ENCODE peak calls at places on chromosomes 11 and 22, in eight cellular contexts. A is pancreas; Z is A549; J is transverse colon; O is cardiac muscle cell; H is fibroblast of lung; S is uterus; U is CD4-positive, alpha-beta T cell. X is an unnamed sample.
A peak's percentile ranks its signal among the peaks of the same experiment; 100 is the strongest.

GRCh38 chr22:42949159-42949558 is 65.8 kb downstream of the PACSIN2 start:
- DNase-seq in J (no peak), H (peak; percentile 74), S (no peak), U (no peak), Z (no peak), O (no peak), A (no peak), X (no peak)

GRCh38 chr11:100687630-100688395 is 725 bp downstream of the ARHGAP42 start:
- DNase-seq in O (peak; percentile 81), A (no peak), H (peak; percentile 87), J (peak; percentile 65), U (no peak), S (peak; percentile 61), Z (peak; percentile 60), X (peak; percentile 79)

GRCh38 chr11:71364176-71364671 is 84.0 kb downstream of the DHCR7 start:
- DNase-seq in Z (no peak), H (no peak), U (no peak), A (no peak), O (no peak), J (no peak), S (no peak), X (no peak)

GRCh38 chr22:19608114-19608494 is 83.9 kb upstream of the CLDN5 start:
- DNase-seq in A (no peak), H (no peak), S (no peak), O (no peak), Z (no peak), J (no peak), U (no peak), X (no peak)

GRCh38 chr11:122897606-122898210 is 15.1 kb downstream of the JHY start:
- DNase-seq in O (no peak), S (no peak), J (no peak), Z (no peak), H (peak; percentile 25), A (no peak), U (no peak), X (no peak)

GRCh38 chr11:19711911-19712280 is 741 bp upstream of the NAV2 start:
- DNase-seq in O (no peak), H (no peak), A (no peak), U (no peak), J (peak; percentile 30), S (no peak), Z (no peak), X (no peak)

GRCh38 chr11:61022311-61023085 is 51.0 kb downstream of the CD6 start:
- DNase-seq in O (no peak), Z (no peak), S (no peak), A (no peak), J (no peak), U (no peak), H (no peak), X (no peak)

GRCh38 chr11:88327462-88328143 is 9.9 kb downstream of the CTSC start:
- DNase-seq in Z (no peak), S (no peak), J (no peak), U (no peak), A (no peak), H (no peak), O (no peak), X (no peak)

GRCh38 chr11:114340311-114341131 is 44.3 kb downstream of the NNMT start:
- DNase-seq in A (peak; percentile 54), O (peak; percentile 75), S (peak; percentile 54), U (no peak), Z (peak; percentile 16), H (peak; percentile 85), J (peak; percentile 37), X (no peak)

GRCh38 chr11:63609536-63609935 is 4.7 kb downstream of the PLAAT3 start:
- DNase-seq in J (peak; percentile 59), H (no peak), A (no peak), O (no peak), U (no peak), S (no peak), Z (no peak), X (peak; percentile 66)

GRCh38 chr11:8267831-8268529 is 4.3 kb upstream of the LMO1 start:
- DNase-seq in S (peak; percentile 9), Z (peak; percentile 67), O (peak; percentile 35), J (no peak), A (peak; percentile 75), U (no peak), H (no peak), X (no peak)

GRCh38 chr11:134573857-134574256 is 161.8 kb upstream of the B3GAT1 start:
- DNase-seq in J (no peak), S (no peak), A (no peak), U (no peak), H (no peak), O (no peak), Z (no peak), X (peak; percentile 54)

GRCh38 chr11:73971175-73971719 is 11.4 kb downstream of the UCP2 start:
- DNase-seq in S (no peak), O (no peak), J (no peak), H (no peak), Z (no peak), A (peak; percentile 20), U (no peak), X (no peak)

GRCh38 chr11:67999201-67999629 is 4.7 kb downstream of the UNC93B1 start:
- DNase-seq in A (no peak), J (no peak), H (no peak), S (no peak), O (no peak), U (no peak), Z (no peak), X (peak; percentile 70)

DNA sequence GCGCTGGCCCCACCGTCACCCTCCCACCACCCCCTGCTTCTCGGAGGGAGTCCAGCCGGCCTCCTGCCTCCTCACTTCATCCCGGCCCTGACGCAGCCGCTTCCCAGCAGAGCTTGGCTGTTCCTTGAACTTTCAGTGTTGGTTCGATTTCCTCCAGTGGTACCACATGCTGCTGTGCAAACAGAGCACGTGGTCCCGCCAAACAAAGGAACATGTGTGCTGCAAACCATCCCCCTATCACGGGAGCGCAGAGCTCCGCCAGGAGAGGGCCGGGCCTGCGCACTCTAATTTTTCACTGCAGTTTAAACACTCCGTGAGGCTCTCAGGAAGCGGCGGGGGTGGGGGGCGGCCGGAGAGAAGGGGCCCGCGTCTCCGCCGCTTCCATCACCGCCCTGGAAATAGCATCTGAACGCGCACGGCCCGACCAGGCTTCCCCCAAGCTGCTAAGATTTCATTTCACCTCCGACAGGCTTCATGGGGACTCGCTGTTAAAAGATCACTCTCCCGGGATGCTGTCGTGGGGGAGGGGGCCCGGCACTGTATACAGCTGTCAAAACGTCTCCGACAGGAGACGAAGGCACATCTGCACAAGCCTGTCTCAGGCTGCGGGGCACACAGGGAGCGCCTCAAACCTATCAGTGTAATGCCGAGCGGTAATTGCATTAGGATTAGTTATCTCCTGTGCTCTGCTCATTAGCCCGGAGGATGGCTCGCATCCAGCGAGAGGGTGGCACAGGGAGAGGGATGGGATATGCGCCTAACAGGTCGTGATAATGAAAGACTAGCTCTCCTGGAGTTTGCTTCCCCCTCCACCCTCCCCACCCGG is 269.9 kb upstream of the SORL1-AS1 start:
- DNase-seq in J (peak; percentile 47), S (peak; percentile 74), O (peak; percentile 80), Z (no peak), H (peak; percentile 99), U (no peak), A (peak; percentile 70), X (peak; percentile 91)
- TF ChIP-seq CTCF in J (no peak), S (no peak), O (peak; percentile 24), Z (no peak), H (peak; percentile 9), U (no peak), A (no peak), X (no peak)

GRCh38 chr11:125568970-125569912 is at the start of gene EI24:
- DNase-seq in J (peak; percentile 93), S (peak; percentile 86), Z (peak; percentile 65), H (peak; percentile 92), U (peak; percentile 76), O (peak; percentile 97), A (peak; percentile 95), X (peak; percentile 92)
- H3K27ac ChIP-seq in J (peak within 1 kb of the TSS; percentile 87), S (peak within 1 kb of the TSS; percentile 74), Z (peak within 1 kb of the TSS; percentile 100), H (peak within 1 kb of the TSS; percentile 88), U (peak within 1 kb of the TSS; percentile 68), O (peak within 1 kb of the TSS; percentile 73), A (peak within 1 kb of the TSS; percentile 85), X (peak within 1 kb of the TSS; percentile 78)

GRCh38 chr11:69658606-69659450 is 16.3 kb downstream of the LTO1 start:
- DNase-seq in U (no peak), J (no peak), O (no peak), S (no peak), H (no peak), Z (no peak), A (peak; percentile 31), X (no peak)

GRCh38 chr11:69656536-69657455 is 15.8 kb downstream of the CCND1 start:
- DNase-seq in U (no peak), O (no peak), J (no peak), A (peak; percentile 43), S (no peak), Z (no peak), H (no peak), X (no peak)

GRCh38 chr11:69659591-69659990 is 15.6 kb downstream of the LTO1 start:
- DNase-seq in Z (no peak), J (no peak), O (no peak), H (no peak), A (peak; percentile 26), U (no peak), S (no peak), X (no peak)

GRCh38 chr11:69657456-69657910 is 16.5 kb downstream of the CCND1 start:
- DNase-seq in Z (no peak), J (no peak), S (no peak), H (no peak), A (peak; percentile 31), O (no peak), U (no peak), X (no peak)

GRCh38 chr11:69657911-69658605 is 17.1 kb downstream of the LTO1 start:
- DNase-seq in J (no peak), A (peak; percentile 49), Z (no peak), H (no peak), U (no peak), S (no peak), O (peak; percentile 86), X (no peak)
- TF ChIP-seq CTCF in J (no peak), A (no peak), Z (no peak), H (no peak), U (no peak), S (no peak), O (no peak), X (no peak)

DNA sequence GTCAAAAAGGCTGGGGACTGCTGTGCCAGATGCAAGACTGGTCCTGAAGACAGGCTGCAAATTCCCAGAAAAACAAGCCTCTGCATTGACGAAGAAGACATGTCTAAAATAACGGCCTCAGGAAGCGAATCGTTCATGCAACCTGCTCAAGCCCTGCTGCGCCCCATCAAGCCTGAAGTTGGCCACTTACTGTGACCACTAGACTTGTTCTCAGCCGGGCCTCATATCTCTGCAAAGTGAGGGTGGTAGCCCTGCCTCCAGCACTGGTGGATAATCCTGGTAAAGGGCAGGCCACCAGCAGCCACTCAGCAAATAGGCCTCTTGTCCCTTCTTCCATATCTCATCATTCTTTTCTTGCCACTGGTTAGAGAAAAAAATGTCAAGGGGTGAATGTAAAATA is 11.8 kb downstream of the LTO1 start:
- DNase-seq in U (no peak), Z (no peak), J (no peak), O (no peak), S (no peak), H (no peak), A (peak; percentile 20), X (no peak)
- H3K27ac ChIP-seq in U (no peak overlapping the region), Z (no peak overlapping the region), J (no peak overlapping the region), O (no peak overlapping the region), S (no peak overlapping the region), H (no peak overlapping the region), A (no peak overlapping the region), X (no peak overlapping the region)

DNA sequence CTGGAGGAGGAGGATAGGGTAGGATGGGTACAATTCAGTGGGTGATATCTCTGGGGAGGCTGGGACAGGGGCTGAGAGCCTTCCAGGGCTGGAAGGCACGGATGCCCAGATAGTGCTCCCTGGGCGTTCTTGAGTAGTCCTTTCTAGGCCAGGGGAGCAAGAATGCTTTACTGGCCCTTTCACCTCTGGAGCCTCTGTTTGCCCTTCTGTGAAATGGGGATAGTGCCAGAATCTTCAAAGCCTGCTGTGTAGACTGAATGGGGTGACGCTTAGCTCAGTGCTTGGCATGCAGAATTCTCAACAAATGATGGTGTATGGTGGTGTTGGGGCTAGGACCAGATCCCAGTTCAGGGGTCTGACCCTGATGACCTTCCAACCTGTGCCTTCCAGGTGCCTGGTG is 7.7 kb downstream of the MTFP1 start:
- DNase-seq in O (no peak), J (no peak), A (no peak), Z (no peak), U (no peak), H (no peak), S (no peak), X (no peak)
- TF ChIP-seq CTCF in O (no peak), J (no peak), A (no peak), Z (no peak), U (no peak), H (no peak), S (no peak), X (no peak)